ENCODE peak calls at places on chromosomes 5 and 9, in six cellular contexts. J is fibroblast of lung, I is psoas muscle, P is colonic mucosa, Q is testis, D is brain microvascular endothelial cell. R is an unnamed sample. For H3K36me3, the result is how much of the 10 kb centered on the place peaks cover.

GRCh38 chr5:168086104-168086610 is 205.3 kb upstream of the WWC1 start:
- DNase-seq in J (peak), I (no peak), P (peak), Q (no peak), D (no peak), R (no peak)

GRCh38 chr9:133378408-133378962 is 2.3 kb downstream of the STKLD1 start:
- DNase-seq in J (no peak), I (no peak), P (no peak), Q (no peak), D (no peak), R (no peak)

GRCh38 chr5:43432486-43433365 is 20.5 kb upstream of the CCL28 start:
- DNase-seq in J (peak), I (peak), P (peak), Q (peak), D (peak), R (no peak)

GRCh38 chr5:68924490-68925145 is 169.2 kb upstream of the SLC30A5 start:
- DNase-seq in J (peak), I (no peak), P (no peak), Q (no peak), D (peak), R (peak)

GRCh38 chr5:1056611-1057484 is 48.2 kb downstream of the NKD2 start:
- DNase-seq in J (no peak), I (peak), P (no peak), Q (no peak), D (no peak), R (no peak)

GRCh38 chr9:106467113-106467846 is 395.7 kb upstream of the ZNF462 start:
- DNase-seq in J (no peak), I (no peak), P (no peak), Q (no peak), D (no peak), R (peak)

GRCh38 chr5:38639377-38640011 is 83.0 kb upstream of the LIFR start:
- DNase-seq in J (no peak), I (no peak), P (no peak), Q (no peak), D (no peak), R (no peak)

GRCh38 chr9:93682155-93682968 is 106.0 kb downstream of the PHF2 start:
- DNase-seq in J (peak), I (peak), P (peak), Q (peak), D (peak), R (peak)

GRCh38 chr5:23507278-23507685 is at the start of gene PRDM9:
- DNase-seq in J (peak), I (peak), P (no peak), Q (peak), D (no peak), R (no peak)

GRCh38 chr5:157059093-157059539 is at the start of gene HAVCR1:
- DNase-seq in J (no peak), I (no peak), P (no peak), Q (no peak), D (no peak), R (no peak)

GRCh38 chr9:89954229-89954628 is 349.4 kb downstream of the GADD45G start:
- DNase-seq in J (no peak), I (no peak), P (no peak), Q (peak), D (no peak), R (peak)

GRCh38 chr5:140322751-140323731 is 20.1 kb upstream of the PFDN1 start:
- DNase-seq in J (peak), I (no peak), P (no peak), Q (peak), D (peak), R (peak)

GRCh38 chr9:106583751-106584150 is 279.2 kb upstream of the ZNF462 start:
- DNase-seq in J (peak), I (no peak), P (no peak), Q (no peak), D (no peak), R (no peak)

GRCh38 chr9:86768709-86769108 is 178.6 kb downstream of the GAS1 start:
- DNase-seq in J (no peak), I (no peak), P (no peak), Q (no peak), D (no peak), R (no peak)

GRCh38 chr5:91384671-91385430 is 1.7 kb upstream of the ARRDC3 start:
- DNase-seq in J (peak), I (no peak), P (peak), Q (peak), D (peak), R (peak)

DNA sequence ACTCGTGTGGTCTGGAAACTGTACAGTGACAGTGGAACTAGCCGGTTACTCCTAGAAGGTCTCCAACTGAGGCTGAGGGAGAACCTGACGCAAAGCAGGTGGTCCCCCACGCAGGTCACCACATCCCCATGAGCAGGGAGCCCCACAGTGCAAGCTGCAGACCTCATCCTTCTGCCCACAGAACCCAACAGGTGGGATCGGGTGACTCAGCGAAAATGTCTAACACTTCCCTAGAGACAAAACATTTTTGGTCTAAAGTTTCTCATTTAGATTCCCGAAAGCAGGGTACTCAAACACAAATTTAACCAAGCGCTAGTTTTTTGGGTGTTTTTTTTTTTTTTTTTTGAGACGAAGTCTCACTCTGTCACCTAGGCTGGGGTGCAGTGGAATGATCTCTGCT is 62.4 kb upstream of the RETREG1 start:
- DNase-seq in J (no peak), I (no peak), P (no peak), Q (no peak), D (no peak), R (no peak)
- H3K36me3 ChIP-seq in J (under half), I (half or more), P (under half), Q (under half), D (half or more), R (under half)

DNA sequence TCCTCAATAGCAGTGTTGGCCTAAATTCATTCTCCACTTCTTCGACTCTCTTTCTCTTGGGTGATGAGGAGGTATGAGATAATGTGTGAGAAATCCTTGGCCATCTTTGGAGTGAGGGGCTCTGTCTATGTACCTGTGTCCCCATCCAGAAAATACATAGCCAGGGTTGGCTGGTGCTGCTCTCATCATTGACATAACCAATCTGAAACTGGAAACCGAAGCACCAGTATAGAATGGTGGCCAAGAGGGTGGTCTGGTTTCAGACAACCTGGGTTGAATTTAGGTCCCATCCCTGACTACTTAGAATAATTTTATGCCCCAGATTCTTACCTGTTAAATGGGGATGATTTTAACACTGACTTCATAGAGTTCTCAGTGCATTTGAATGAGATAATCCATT is 208.1 kb downstream of the ARHGAP26 start:
- DNase-seq in J (no peak), I (no peak), P (no peak), Q (no peak), D (no peak), R (no peak)
- H3K4me3 ChIP-seq in J (no peak), I (no peak), P (no peak), Q (no peak), D (no peak), R (no peak)

GRCh38 chr9:129135476-129135875 is 24.3 kb downstream of the PTPA start:
- DNase-seq in J (no peak), I (no peak), P (no peak), Q (no peak), D (no peak), R (no peak)
- H3K27ac ChIP-seq in J (no peak), I (no peak), P (no peak), Q (no peak), D (no peak), R (no peak)

DNA sequence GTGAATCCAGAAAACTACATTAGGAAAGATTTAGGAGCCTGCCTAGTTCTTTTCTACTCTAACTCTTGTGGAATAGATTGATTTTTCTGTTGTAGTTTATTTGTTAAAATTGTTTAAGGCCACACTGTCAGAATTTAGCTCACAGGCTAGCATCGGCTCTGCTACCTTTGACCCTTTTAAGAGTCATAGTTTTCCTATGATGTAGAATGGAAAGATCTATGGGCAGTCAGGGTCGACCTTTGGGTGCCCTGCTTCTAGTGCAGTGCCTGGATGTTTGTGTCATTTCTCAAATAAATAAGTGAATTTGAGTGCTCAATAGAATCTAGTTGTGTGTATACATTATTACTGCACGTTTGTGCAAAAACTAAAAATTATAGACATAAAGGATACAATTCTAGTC is 38.7 kb downstream of the BASP1 start:
- DNase-seq in J (no peak), I (no peak), P (no peak), Q (no peak), D (no peak), R (no peak)
- H3K36me3 ChIP-seq in J (under half), I (under half), P (under half), Q (under half), D (under half), R (under half)

GRCh38 chr5:123511290-123511647 is 708 bp upstream of the CSNK1G3 start:
- DNase-seq in J (peak), I (no peak), P (no peak), Q (no peak), D (peak), R (no peak)
- H3K4me3 ChIP-seq in J (peak), I (peak), P (peak), Q (peak), D (peak), R (peak)

DNA sequence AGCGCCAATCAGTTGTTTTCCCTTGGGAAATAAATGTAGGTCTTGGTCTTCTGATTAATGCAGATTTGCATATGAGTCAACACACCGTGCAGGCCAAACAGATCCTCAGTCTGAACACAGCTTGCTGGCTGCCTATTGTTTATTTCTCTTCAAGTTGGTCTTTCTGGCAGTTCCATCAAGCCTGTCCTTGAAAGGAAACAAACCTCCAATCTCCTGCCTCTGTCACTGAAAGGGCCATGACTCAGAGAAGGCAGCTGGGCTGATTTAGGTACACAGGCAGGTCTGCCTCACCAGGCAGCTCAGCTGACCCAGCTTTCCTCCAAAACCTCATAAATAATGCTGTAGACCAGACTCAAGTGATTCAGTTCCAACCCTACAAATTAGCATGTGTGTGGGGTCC is 175.9 kb downstream of the MAN2A1 start:
- DNase-seq in J (peak), I (no peak), P (no peak), Q (no peak), D (peak), R (peak)
- H3K27ac ChIP-seq in J (peak), I (no peak), P (no peak), Q (no peak), D (peak), R (peak)

GRCh38 chr9:2777454-2777853 is 60.1 kb downstream of the KCNV2 start:
- DNase-seq in J (no peak), I (no peak), P (no peak), Q (no peak), D (no peak), R (no peak)

GRCh38 chr9:2768330-2768729 is 51.0 kb downstream of the KCNV2 start:
- DNase-seq in J (no peak), I (no peak), P (peak), Q (no peak), D (no peak), R (no peak)

GRCh38 chr9:2767800-2768199 is 50.5 kb downstream of the KCNV2 start:
- DNase-seq in J (no peak), I (no peak), P (no peak), Q (no peak), D (no peak), R (no peak)

GRCh38 chr9:2771101-2771500 is 53.8 kb downstream of the KCNV2 start:
- DNase-seq in J (peak), I (no peak), P (no peak), Q (no peak), D (no peak), R (no peak)

DNA sequence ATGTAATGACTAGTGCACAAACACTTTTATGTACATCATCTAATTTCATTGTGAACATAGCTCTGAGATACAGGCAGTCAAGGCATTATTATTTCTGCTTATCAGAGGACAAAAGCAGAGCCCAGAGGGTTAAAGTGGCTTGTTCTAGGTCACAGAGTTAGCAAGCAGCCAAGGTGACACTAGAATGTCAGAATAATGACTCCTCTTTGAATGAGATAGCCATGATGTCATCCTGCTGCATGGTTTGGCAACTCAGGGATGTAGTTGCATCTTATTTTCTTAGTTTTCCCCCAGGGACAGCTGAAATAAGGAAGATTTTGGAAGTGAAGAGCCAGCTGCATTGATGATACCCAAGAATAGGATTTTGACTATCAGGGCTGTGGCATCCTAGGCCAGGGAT is 54.4 kb downstream of the KCNV2 start:
- DNase-seq in J (peak), I (no peak), P (no peak), Q (no peak), D (no peak), R (no peak)
- H3K36me3 ChIP-seq in J (under half), I (half or more), P (under half), Q (under half), D (under half), R (half or more)

DNA sequence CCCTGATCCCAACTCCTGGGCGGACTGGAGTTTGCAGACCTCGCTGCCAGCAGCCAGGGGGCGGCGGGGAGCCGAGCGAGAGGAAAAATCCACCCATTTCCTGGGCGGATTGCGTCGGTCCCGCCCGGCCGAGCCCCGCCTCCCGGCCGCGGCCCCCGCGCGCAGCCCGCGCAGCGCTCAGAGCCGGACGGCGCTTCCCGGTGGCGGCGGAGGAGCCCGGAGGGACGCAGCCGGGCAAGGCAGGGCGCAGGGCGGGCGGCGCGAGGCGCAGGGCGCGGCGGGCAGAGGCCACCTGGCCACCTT is at the start of gene OLFM1:
- DNase-seq in J (peak), I (peak), P (peak), Q (peak), D (peak), R (no peak)
- H3K4me3 ChIP-seq in J (no peak), I (peak), P (peak), Q (peak), D (no peak), R (no peak)

GRCh38 chr5:35239476-35239875 is 9.2 kb upstream of the PRLR start:
- DNase-seq in J (no peak), I (no peak), P (no peak), Q (no peak), D (no peak), R (no peak)
- H3K27ac ChIP-seq in J (no peak), I (no peak), P (no peak), Q (no peak), D (no peak), R (no peak)

R was measured in SJCRH30.